ENCODE peak calls at places on chromosome 20, in seven cellular contexts. W is AG04449, A is omental fat pad, R is T-helper 9 cell, B is cortex of kidney, M is SJSA1, Z is fibroblast of the aortic adventitia. Q is an unnamed sample.

GRCh38 chr20:23446505-23446904 is 6.2 kb downstream of the CST11 start:
- DNase-seq in W (no peak), A (peak), R (no peak), B (no peak), M (peak), Z (peak), Q (no peak)

GRCh38 chr20:44805991-44806729 is 4.2 kb downstream of the RIMS4 start:
- DNase-seq in W (no peak), A (no peak), R (no peak), B (no peak), M (no peak), Z (peak), Q (peak)

GRCh38 chr20:10609276-10609675 is 64.5 kb downstream of the JAG1 start:
- DNase-seq in W (no peak), A (no peak), R (no peak), B (no peak), M (no peak), Z (peak), Q (peak)

GRCh38 chr20:13535627-13536026 is 103.1 kb downstream of the TASP1 start:
- DNase-seq in W (no peak), A (no peak), R (no peak), B (no peak), M (no peak), Z (no peak), Q (no peak)

GRCh38 chr20:13082366-13082765 is 73.6 kb downstream of the SPTLC3 start:
- DNase-seq in W (no peak), A (no peak), R (no peak), B (no peak), M (no peak), Z (no peak), Q (no peak)

GRCh38 chr20:26135325-26136110 is 438.9 kb upstream of the ZNF337 start:
- DNase-seq in W (no peak), A (no peak), R (no peak), B (no peak), M (no peak), Z (no peak), Q (no peak)

GRCh38 chr20:45898285-45898684 is 7.2 kb downstream of the CTSA start:
- DNase-seq in W (no peak), A (no peak), R (no peak), B (no peak), M (no peak), Z (no peak), Q (no peak)

GRCh38 chr20:21288587-21289370 is 14.4 kb upstream of the XRN2 start:
- DNase-seq in W (no peak), A (no peak), R (no peak), B (no peak), M (no peak), Z (no peak), Q (no peak)